ENCODE peak calls at places on chromosomes 3 and 15, in seven cellular contexts. T, W, S, C, O, V and U are unnamed samples.
A peak's percentile ranks its signal among the peaks of the same experiment; 100 is the strongest.

GRCh38 chr3:11547498-11547897 is 96.2 kb downstream of the VGLL4 start:
- DNase-seq in O (no peak), W (no peak), S (no peak), C (no peak), V (no peak), T (no peak), U (no peak)

GRCh38 chr3:117963858-117964257 is 1070.8 kb downstream of the IGSF11 start:
- DNase-seq in V (no peak), C (no peak), S (no peak), T (no peak), W (no peak), O (no peak), U (no peak)

GRCh38 chr3:110814170-110815007 is 257.2 kb upstream of the NECTIN3 start:
- DNase-seq in T (peak; percentile 65), V (peak; percentile 0), C (peak; percentile 24), O (peak; percentile 97), W (peak; percentile 51), S (no peak), U (peak; percentile 24)

GRCh38 chr15:68012911-68013310 is 41.2 kb upstream of the PIAS1 start:
- DNase-seq in C (no peak), O (no peak), V (no peak), S (no peak), T (peak; percentile 30), W (no peak), U (peak; percentile 93)

GRCh38 chr15:34366271-34367043 is 539 bp downstream of the LPCAT4 start:
- DNase-seq in C (peak; percentile 62), V (peak; percentile 55), S (peak; percentile 16), W (peak; percentile 52), T (peak; percentile 74), O (peak; percentile 51), U (peak; percentile 89)

GRCh38 chr3:108088146-108088545 is 2.7 kb downstream of the CD47 start:
- DNase-seq in W (no peak), S (peak; percentile 44), O (no peak), C (no peak), T (no peak), V (no peak), U (no peak)

GRCh38 chr3:148794357-148794756 is 33.3 kb upstream of the CPB1 start:
- DNase-seq in O (no peak), C (no peak), S (no peak), T (peak; percentile 54), V (no peak), W (no peak), U (no peak)

GRCh38 chr3:58161435-58162398 is 49.1 kb downstream of the DNASE1L3 start:
- DNase-seq in V (no peak), W (peak; percentile 93), O (peak; percentile 58), T (peak; percentile 91), S (no peak), C (peak; percentile 93), U (peak; percentile 67)

GRCh38 chr15:99452728-99453643 is 112.8 kb upstream of the MEF2A start:
- DNase-seq in C (no peak), T (no peak), V (peak; percentile 65), S (peak; percentile 68), O (peak; percentile 97), W (no peak), U (peak; percentile 25)

GRCh38 chr3:115469649-115470048 is 153.7 kb upstream of the GAP43 start:
- DNase-seq in S (no peak), C (no peak), V (no peak), O (no peak), T (no peak), W (no peak), U (no peak)

GRCh38 chr15:68504721-68505090 is 72.7 kb upstream of the ITGA11 start:
- DNase-seq in W (no peak), S (no peak), V (no peak), C (no peak), O (no peak), T (no peak), U (no peak)

GRCh38 chr3:14486460-14486859 is 53.7 kb downstream of the GRIP2 start:
- DNase-seq in S (no peak), O (no peak), W (no peak), C (no peak), T (no peak), V (no peak), U (no peak)

GRCh38 chr15:22831473-22831872 is 7.0 kb upstream of the NIPA2 start:
- DNase-seq in S (no peak), O (no peak), W (no peak), C (no peak), T (no peak), V (no peak), U (no peak)

GRCh38 chr15:92807971-92808571 is 92.1 kb upstream of the CHD2 start:
- DNase-seq in S (peak; percentile 72), O (peak; percentile 68), T (peak; percentile 80), C (no peak), W (no peak), V (peak; percentile 32), U (peak; percentile 59)

GRCh38 chr3:79297242-79297641 is 470.6 kb downstream of the ROBO1 start:
- DNase-seq in S (no peak), C (no peak), O (no peak), V (no peak), W (peak; percentile 66), T (no peak), U (no peak)